ENCODE peak calls at places on chromosomes 3 and 15, in nine cellular contexts. T, P, S, H, I, M, D, W and R are unnamed samples.

GRCh38 chr3:8972614-8973013 is 9.3 kb upstream of the RAD18 start:
- DNase-seq in I (no peak), M (no peak), D (no peak), P (no peak), T (no peak), H (no peak), S (no peak), W (no peak), R (peak)

GRCh38 chr3:156638271-156638670 is 36.1 kb upstream of the TIPARP start:
- DNase-seq in W (no peak), M (no peak), P (no peak), I (no peak), S (no peak), D (no peak), T (no peak), H (no peak), R (no peak)

GRCh38 chr3:169299129-169299528 is 364.4 kb downstream of the MECOM start:
- DNase-seq in W (no peak), M (no peak), H (no peak), I (no peak), T (no peak), P (no peak), S (no peak), D (no peak), R (no peak)

GRCh38 chr3:128198313-128198712 is 45.0 kb downstream of the EEFSEC start:
- DNase-seq in D (no peak), H (no peak), P (no peak), M (no peak), I (no peak), T (no peak), W (no peak), S (no peak), R (no peak)

GRCh38 chr3:42117175-42118008 is 26.2 kb downstream of the TRAK1 start:
- DNase-seq in M (no peak), T (peak), D (no peak), P (peak), S (no peak), H (no peak), W (peak), I (peak), R (peak)

GRCh38 chr15:56613826-56614225 is 119.5 kb downstream of the ZNF280D start:
- DNase-seq in W (no peak), M (no peak), S (no peak), T (no peak), I (no peak), P (no peak), H (no peak), D (no peak), R (no peak)

GRCh38 chr15:55789066-55789660 is 46.2 kb upstream of the PRTG start:
- DNase-seq in D (no peak), S (no peak), P (no peak), I (peak), M (no peak), H (peak), W (no peak), T (peak), R (no peak)

GRCh38 chr15:40272713-40273056 is 10.2 kb downstream of the ANKRD63 start:
- DNase-seq in D (no peak), S (no peak), T (no peak), I (no peak), H (no peak), P (no peak), W (no peak), M (no peak), R (no peak)

GRCh38 chr3:20324664-20325478 is 138.9 kb upstream of the SGO1 start:
- DNase-seq in I (no peak), W (peak), D (no peak), H (no peak), M (no peak), S (no peak), T (no peak), P (no peak), R (no peak)

GRCh38 chr15:92599394-92599970 is 56.1 kb downstream of the FAM174B start:
- DNase-seq in P (no peak), M (no peak), D (no peak), S (no peak), T (no peak), H (no peak), I (no peak), W (peak), R (no peak)

GRCh38 chr15:91017716-91018115 is 4.7 kb downstream of the VPS33B start:
- DNase-seq in T (no peak), P (no peak), D (no peak), M (no peak), H (no peak), S (no peak), I (no peak), W (no peak), R (no peak)

GRCh38 chr3:192825657-192826200 is 91.9 kb downstream of the MB21D2 start:
- DNase-seq in M (peak), D (no peak), I (no peak), H (no peak), W (peak), S (no peak), P (no peak), T (no peak), R (peak)

GRCh38 chr15:29348308-29348914 is 78.8 kb upstream of the NSMCE3 start:
- DNase-seq in I (no peak), H (no peak), T (peak), S (no peak), D (no peak), M (no peak), W (peak), P (no peak), R (no peak)

GRCh38 chr15:96052572-96053038 is 277.9 kb upstream of the NR2F2 start:
- DNase-seq in H (no peak), M (no peak), D (no peak), W (no peak), I (no peak), P (no peak), T (no peak), S (no peak), R (no peak)

GRCh38 chr3:169239756-169240155 is 423.8 kb downstream of the MECOM start:
- DNase-seq in M (no peak), S (no peak), H (no peak), W (no peak), I (no peak), P (no peak), D (no peak), T (no peak), R (no peak)

GRCh38 chr3:42214064-42214463 is 51.9 kb downstream of the CCK start:
- DNase-seq in M (peak), D (no peak), H (no peak), W (no peak), T (peak), I (no peak), S (no peak), P (no peak), R (no peak)

GRCh38 chr3:155064920-155065319 is 15.2 kb upstream of the MME start:
- DNase-seq in P (no peak), H (no peak), S (no peak), M (no peak), T (no peak), W (peak), D (no peak), I (no peak), R (no peak)

GRCh38 chr15:47363653-47364052 is 353.7 kb upstream of the SEMA6D start:
- DNase-seq in H (no peak), D (no peak), P (no peak), M (no peak), I (no peak), T (no peak), S (no peak), W (no peak), R (no peak)

GRCh38 chr15:60134609-60135008 is 130.5 kb downstream of the FOXB1 start:
- DNase-seq in T (peak), D (no peak), W (no peak), M (no peak), H (no peak), P (no peak), I (no peak), S (no peak), R (peak)

GRCh38 chr3:184417619-184418327 is 37.9 kb downstream of the CHRD start:
- DNase-seq in H (peak), I (peak), P (peak), W (peak), M (peak), D (peak), T (peak), S (peak), R (peak)

GRCh38 chr3:189530822-189531221 is 100.4 kb upstream of the TP63 start:
- DNase-seq in S (no peak), D (no peak), P (no peak), H (no peak), T (no peak), I (no peak), W (no peak), M (no peak), R (peak)

GRCh38 chr3:171829841-171830559 is 13.1 kb upstream of the TMEM212 start:
- DNase-seq in D (peak), M (peak), I (peak), T (peak), H (no peak), S (no peak), P (peak), W (peak), R (peak)

GRCh38 chr3:62149962-62150361 is 223.4 kb downstream of the FEZF2 start:
- DNase-seq in S (no peak), W (peak), T (no peak), H (no peak), P (no peak), M (no peak), D (no peak), I (no peak), R (no peak)

GRCh38 chr15:90716317-90716975 is 700 bp upstream of the BLM start:
- DNase-seq in D (no peak), T (no peak), M (no peak), I (no peak), P (no peak), H (no peak), S (no peak), W (peak), R (peak)

GRCh38 chr3:107662109-107662477 is 139.3 kb downstream of the BBX start:
- DNase-seq in D (no peak), P (peak), S (no peak), T (no peak), W (peak), H (no peak), I (no peak), M (no peak), R (peak)

GRCh38 chr3:140250010-140250825 is 315.2 kb downstream of the CLSTN2 start:
- DNase-seq in M (no peak), T (no peak), S (no peak), I (no peak), D (no peak), P (no peak), H (no peak), W (no peak), R (no peak)

GRCh38 chr3:134085034-134085775 is 55.5 kb upstream of the SLCO2A1 start:
- DNase-seq in I (no peak), S (no peak), M (no peak), P (no peak), D (no peak), W (no peak), T (no peak), H (no peak), R (no peak)

GRCh38 chr3:47318921-47319320 is 36.2 kb downstream of the KLHL18 start:
- DNase-seq in M (no peak), S (no peak), P (no peak), D (no peak), T (no peak), W (peak), H (no peak), I (no peak), R (no peak)

GRCh38 chr3:53196575-53197407 is 35.8 kb downstream of the PRKCD start:
- DNase-seq in H (no peak), T (no peak), W (no peak), M (no peak), I (no peak), P (no peak), S (no peak), D (no peak), R (no peak)

GRCh38 chr3:191366675-191367074 is 36.3 kb upstream of the UTS2B start:
- DNase-seq in S (no peak), P (no peak), I (no peak), M (no peak), H (no peak), W (peak), D (no peak), T (no peak), R (peak)

GRCh38 chr15:32979710-32980109 is 214.8 kb downstream of the FMN1 start:
- DNase-seq in D (no peak), P (peak), H (no peak), W (peak), I (no peak), S (no peak), T (no peak), M (no peak), R (peak)

GRCh38 chr15:76333720-76334437 is 2.7 kb upstream of the ISL2 start:
- DNase-seq in I (peak), W (no peak), H (no peak), M (no peak), P (peak), D (no peak), T (no peak), S (no peak), R (no peak)

GRCh38 chr15:96720251-96720650 is 389.8 kb downstream of the NR2F2 start:
- DNase-seq in T (no peak), D (no peak), S (no peak), H (no peak), P (no peak), I (no peak), W (no peak), M (no peak), R (no peak)

GRCh38 chr3:58994746-58995330 is 55.0 kb downstream of the CFAP20DC start:
- DNase-seq in W (peak), T (peak), D (peak), H (no peak), S (peak), M (peak), P (peak), I (peak), R (peak)